ENCODE peak calls at places on chromosomes 7 and 10, in six cellular contexts. C, O, U, P, B and L are unnamed samples.

GRCh38 chr7:151752037-151752436 is 124.9 kb downstream of the PRKAG2 start:
- DNase-seq in O (no peak), P (no peak), B (no peak), U (no peak), C (no peak), L (no peak)

GRCh38 chr10:59954296-59954695 is 47.9 kb upstream of the CCDC6 start:
- DNase-seq in P (no peak), B (peak; percentile 6), O (no peak), C (no peak), U (no peak), L (no peak)

GRCh38 chr10:33303988-33304387 is 30.5 kb downstream of the NRP1 start:
- DNase-seq in B (no peak), U (no peak), C (no peak), O (no peak), P (no peak), L (no peak)

GRCh38 chr10:75048669-75049098 is 62.8 kb upstream of the SAMD8 start:
- DNase-seq in C (no peak), P (no peak), O (no peak), U (no peak), B (no peak), L (no peak)

GRCh38 chr10:75350791-75351190 is 50.8 kb downstream of the ZNF503 start:
- DNase-seq in B (peak; percentile 59), O (no peak), P (no peak), U (no peak), C (no peak), L (no peak)

GRCh38 chr7:151684408-151685175 is 164.9 kb upstream of the RHEB start:
- DNase-seq in C (no peak), B (peak; percentile 32), O (no peak), U (no peak), P (no peak), L (no peak)

GRCh38 chr7:45592230-45592991 is 18.2 kb downstream of the ADCY1 start:
- DNase-seq in B (no peak), U (no peak), C (no peak), O (no peak), P (no peak), L (no peak)

GRCh38 chr7:149126662-149127321 is 668 bp upstream of the ZNF425 start:
- DNase-seq in P (peak; percentile 48), U (peak; percentile 59), O (peak; percentile 54), B (peak; percentile 24), C (no peak), L (peak; percentile 50)

GRCh38 chr10:28367865-28368541 is 65.1 kb upstream of the MPP7 start:
- DNase-seq in O (no peak), B (no peak), U (no peak), C (peak; percentile 11), P (no peak), L (no peak)